ENCODE peak calls at places on chromosome 5, in eight cellular contexts. One of them, this sample, is unnamed.
A peak's percentile ranks its signal among the peaks of the same experiment; 100 is the strongest.

GRCh38 chr5:150227606-150228273 is 37.9 kb downstream of the SLC6A7 start:
- DNase-seq in stimulated activated CD4-positive, alpha-beta T cell treated with anti-CD3 and anti-CD28 coated beads, Interleukin-1b, Interleukin-23, amount 100 ng/mL, for 24 hours: no peak
- DNase-seq in neural crest cell: no peak
- DNase-seq in substantia nigra: no peak
- DNase-seq in PC-3: no peak
- DNase-seq in DMS153: no peak
- DNase-seq in stromal cell of bone marrow: no peak
- DNase-seq in EH: peak; percentile 73
- DNase-seq in this sample: no peak

GRCh38 chr5:37637165-37637845 is 202.5 kb downstream of the GDNF start:
- DNase-seq in stimulated activated CD4-positive, alpha-beta T cell treated with anti-CD3 and anti-CD28 coated beads, Interleukin-1b, Interleukin-23, amount 100 ng/mL, for 24 hours: no peak
- DNase-seq in neural crest cell: no peak
- DNase-seq in substantia nigra: no peak
- DNase-seq in PC-3: peak; percentile 88
- DNase-seq in DMS153: no peak
- DNase-seq in stromal cell of bone marrow: no peak
- DNase-seq in EH: peak; percentile 21
- DNase-seq in this sample: no peak

GRCh38 chr5:55895276-55895675 is 44.1 kb downstream of the IL31RA start:
- DNase-seq in stimulated activated CD4-positive, alpha-beta T cell treated with anti-CD3 and anti-CD28 coated beads, Interleukin-1b, Interleukin-23, amount 100 ng/mL, for 24 hours: no peak
- DNase-seq in neural crest cell: no peak
- DNase-seq in substantia nigra: no peak
- DNase-seq in PC-3: no peak
- DNase-seq in DMS153: no peak
- DNase-seq in stromal cell of bone marrow: no peak
- DNase-seq in EH: no peak
- DNase-seq in this sample: no peak

GRCh38 chr5:19891658-19892057 is 96.3 kb downstream of the CDH18 start:
- DNase-seq in stimulated activated CD4-positive, alpha-beta T cell treated with anti-CD3 and anti-CD28 coated beads, Interleukin-1b, Interleukin-23, amount 100 ng/mL, for 24 hours: no peak
- DNase-seq in neural crest cell: no peak
- DNase-seq in substantia nigra: no peak
- DNase-seq in PC-3: peak; percentile 58
- DNase-seq in DMS153: no peak
- DNase-seq in stromal cell of bone marrow: peak; percentile 17
- DNase-seq in EH: peak; percentile 87
- DNase-seq in this sample: no peak

GRCh38 chr5:172417983-172418630 is 36.2 kb downstream of the SH3PXD2B start:
- DNase-seq in stimulated activated CD4-positive, alpha-beta T cell treated with anti-CD3 and anti-CD28 coated beads, Interleukin-1b, Interleukin-23, amount 100 ng/mL, for 24 hours: no peak
- DNase-seq in neural crest cell: no peak
- DNase-seq in substantia nigra: peak; percentile 56
- DNase-seq in PC-3: peak; percentile 13
- DNase-seq in DMS153: no peak
- DNase-seq in stromal cell of bone marrow: peak; percentile 99
- DNase-seq in EH: peak; percentile 97
- DNase-seq in this sample: no peak

GRCh38 chr5:124001216-124001615 is 489.2 kb downstream of the CSNK1G3 start:
- DNase-seq in stimulated activated CD4-positive, alpha-beta T cell treated with anti-CD3 and anti-CD28 coated beads, Interleukin-1b, Interleukin-23, amount 100 ng/mL, for 24 hours: no peak
- DNase-seq in neural crest cell: no peak
- DNase-seq in substantia nigra: no peak
- DNase-seq in PC-3: no peak
- DNase-seq in DMS153: no peak
- DNase-seq in stromal cell of bone marrow: no peak
- DNase-seq in EH: no peak
- DNase-seq in this sample: no peak

GRCh38 chr5:129852747-129853352 is 51.4 kb upstream of the CHSY3 start:
- DNase-seq in stimulated activated CD4-positive, alpha-beta T cell treated with anti-CD3 and anti-CD28 coated beads, Interleukin-1b, Interleukin-23, amount 100 ng/mL, for 24 hours: peak; percentile 49
- DNase-seq in neural crest cell: peak; percentile 90
- DNase-seq in substantia nigra: peak; percentile 87
- DNase-seq in PC-3: peak; percentile 77
- DNase-seq in DMS153: no peak
- DNase-seq in stromal cell of bone marrow: peak; percentile 60
- DNase-seq in EH: peak; percentile 64
- DNase-seq in this sample: peak; percentile 52

GRCh38 chr5:80372780-80373179 is 35.1 kb upstream of the ZFYVE16 start:
- DNase-seq in stimulated activated CD4-positive, alpha-beta T cell treated with anti-CD3 and anti-CD28 coated beads, Interleukin-1b, Interleukin-23, amount 100 ng/mL, for 24 hours: no peak
- DNase-seq in neural crest cell: no peak
- DNase-seq in substantia nigra: no peak
- DNase-seq in PC-3: no peak
- DNase-seq in DMS153: no peak
- DNase-seq in stromal cell of bone marrow: no peak
- DNase-seq in EH: no peak
- DNase-seq in this sample: no peak

GRCh38 chr5:143228597-143229293 is 174.7 kb downstream of the NR3C1 start:
- DNase-seq in stimulated activated CD4-positive, alpha-beta T cell treated with anti-CD3 and anti-CD28 coated beads, Interleukin-1b, Interleukin-23, amount 100 ng/mL, for 24 hours: no peak
- DNase-seq in neural crest cell: no peak
- DNase-seq in substantia nigra: no peak
- DNase-seq in PC-3: no peak
- DNase-seq in DMS153: no peak
- DNase-seq in stromal cell of bone marrow: no peak
- DNase-seq in EH: no peak
- DNase-seq in this sample: no peak

GRCh38 chr5:154923441-154924430 is 14.3 kb downstream of the GEMIN5 start:
- DNase-seq in stimulated activated CD4-positive, alpha-beta T cell treated with anti-CD3 and anti-CD28 coated beads, Interleukin-1b, Interleukin-23, amount 100 ng/mL, for 24 hours: no peak
- DNase-seq in neural crest cell: no peak
- DNase-seq in substantia nigra: no peak
- DNase-seq in PC-3: no peak
- DNase-seq in DMS153: no peak
- DNase-seq in stromal cell of bone marrow: no peak
- DNase-seq in EH: peak; percentile 49
- DNase-seq in this sample: no peak

GRCh38 chr5:16066320-16066719 is 113.3 kb downstream of the MARCHF11 start:
- DNase-seq in stimulated activated CD4-positive, alpha-beta T cell treated with anti-CD3 and anti-CD28 coated beads, Interleukin-1b, Interleukin-23, amount 100 ng/mL, for 24 hours: no peak
- DNase-seq in neural crest cell: no peak
- DNase-seq in substantia nigra: no peak
- DNase-seq in PC-3: no peak
- DNase-seq in DMS153: no peak
- DNase-seq in stromal cell of bone marrow: no peak
- DNase-seq in EH: no peak
- DNase-seq in this sample: no peak

GRCh38 chr5:33524476-33524875 is 83.7 kb downstream of the TARS1 start:
- DNase-seq in stimulated activated CD4-positive, alpha-beta T cell treated with anti-CD3 and anti-CD28 coated beads, Interleukin-1b, Interleukin-23, amount 100 ng/mL, for 24 hours: no peak
- DNase-seq in neural crest cell: no peak
- DNase-seq in substantia nigra: no peak
- DNase-seq in PC-3: no peak
- DNase-seq in DMS153: no peak
- DNase-seq in stromal cell of bone marrow: peak; percentile 10
- DNase-seq in EH: peak; percentile 34
- DNase-seq in this sample: no peak

GRCh38 chr5:135306557-135306956 is 92.5 kb downstream of the MACROH2A1 start:
- DNase-seq in stimulated activated CD4-positive, alpha-beta T cell treated with anti-CD3 and anti-CD28 coated beads, Interleukin-1b, Interleukin-23, amount 100 ng/mL, for 24 hours: no peak
- DNase-seq in neural crest cell: no peak
- DNase-seq in substantia nigra: no peak
- DNase-seq in PC-3: no peak
- DNase-seq in DMS153: no peak
- DNase-seq in stromal cell of bone marrow: no peak
- DNase-seq in EH: no peak
- DNase-seq in this sample: no peak

GRCh38 chr5:95382843-95383242 is 8.3 kb upstream of the FAM81B start:
- DNase-seq in stimulated activated CD4-positive, alpha-beta T cell treated with anti-CD3 and anti-CD28 coated beads, Interleukin-1b, Interleukin-23, amount 100 ng/mL, for 24 hours: no peak
- DNase-seq in neural crest cell: no peak
- DNase-seq in substantia nigra: no peak
- DNase-seq in PC-3: no peak
- DNase-seq in DMS153: peak; percentile 84
- DNase-seq in stromal cell of bone marrow: no peak
- DNase-seq in EH: no peak
- DNase-seq in this sample: no peak